ENCODE peak calls at places on chromosomes 13 and 19, in seven cellular contexts. F, B, N, E, C, L and V are unnamed samples.

GRCh38 chr13:26867451-26868067 is 107.0 kb upstream of the GPR12 start:
- DNase-seq in F (no peak), B (peak), N (peak), E (peak), C (peak), L (peak), V (peak)

GRCh38 chr13:106714271-106714670 is 146.3 kb upstream of the ARGLU1 start:
- DNase-seq in F (no peak), B (no peak), N (no peak), E (no peak), C (no peak), L (no peak), V (no peak)

GRCh38 chr19:31127132-31127967 is 221.9 kb downstream of the TSHZ3 start:
- DNase-seq in F (no peak), B (peak), N (peak), E (peak), C (no peak), L (no peak), V (peak)

GRCh38 chr13:52374873-52375411 is 31.0 kb downstream of the THSD1 start:
- DNase-seq in F (no peak), B (no peak), N (peak), E (no peak), C (no peak), L (no peak), V (no peak)

GRCh38 chr19:31304877-31305312 is 44.3 kb downstream of the TSHZ3 start:
- DNase-seq in F (no peak), B (no peak), N (peak), E (peak), C (no peak), L (peak), V (peak)

GRCh38 chr13:50650936-50651638 is 192.4 kb downstream of the DLEU7 start:
- DNase-seq in F (no peak), B (peak), N (peak), E (no peak), C (no peak), L (no peak), V (peak)

GRCh38 chr19:2495651-2496316 is 19.9 kb downstream of the GADD45B start:
- DNase-seq in F (no peak), B (peak), N (peak), E (no peak), C (peak), L (no peak), V (no peak)

GRCh38 chr19:48683349-48683748 is 10.5 kb upstream of the NTN5 start:
- DNase-seq in F (no peak), B (peak), N (peak), E (no peak), C (peak), L (no peak), V (peak)

GRCh38 chr13:95185851-95186250 is 115.4 kb downstream of the ABCC4 start:
- DNase-seq in F (no peak), B (no peak), N (no peak), E (no peak), C (no peak), L (no peak), V (no peak)

GRCh38 chr19:46818812-46819211 is 30.4 kb upstream of the SLC1A5 start:
- DNase-seq in F (no peak), B (peak), N (peak), E (peak), C (peak), L (peak), V (peak)

GRCh38 chr13:37443538-37443937 is 155.0 kb downstream of the POSTN start:
- DNase-seq in F (no peak), B (peak), N (peak), E (no peak), C (no peak), L (no peak), V (peak)

GRCh38 chr19:8846819-8847218 is 14.6 kb downstream of the MBD3L1 start:
- DNase-seq in F (no peak), B (no peak), N (no peak), E (no peak), C (no peak), L (no peak), V (no peak)

GRCh38 chr13:106527806-106528205 is 7.7 kb downstream of the EFNB2 start:
- DNase-seq in F (no peak), B (no peak), N (no peak), E (no peak), C (no peak), L (no peak), V (no peak)

GRCh38 chr19:42286349-42287016 is 15.4 kb upstream of the PRR19 start:
- DNase-seq in F (no peak), B (peak), N (peak), E (peak), C (no peak), L (no peak), V (peak)

GRCh38 chr13:103156346-103156998 is 90.3 kb upstream of the SLC10A2 start:
- DNase-seq in F (no peak), B (no peak), N (no peak), E (no peak), C (no peak), L (no peak), V (peak)

GRCh38 chr13:95463516-95463915 is 89.0 kb upstream of the CLDN10 start:
- DNase-seq in F (no peak), B (peak), N (no peak), E (peak), C (no peak), L (no peak), V (peak)

GRCh38 chr19:28426902-28427232 is 786.1 kb downstream of the UQCRFS1 start:
- DNase-seq in F (no peak), B (peak), N (peak), E (no peak), C (no peak), L (no peak), V (peak)

GRCh38 chr13:111947026-111947810 is 119.7 kb upstream of the SOX1 start:
- DNase-seq in F (no peak), B (no peak), N (no peak), E (no peak), C (no peak), L (no peak), V (no peak)

GRCh38 chr13:113152894-113153809 is 5.3 kb upstream of the PROZ start:
- DNase-seq in F (peak), B (peak), N (no peak), E (no peak), C (peak), L (peak), V (peak)

GRCh38 chr19:10517760-10518443 is 655 bp upstream of the S1PR5 start:
- DNase-seq in F (no peak), B (peak), N (no peak), E (peak), C (no peak), L (peak), V (peak)

GRCh38 chr19:48543121-48543710 is 8.8 kb upstream of the SULT2B1 start:
- DNase-seq in F (peak), B (peak), N (peak), E (no peak), C (no peak), L (peak), V (no peak)

GRCh38 chr13:28337196-28338045 is 157.5 kb downstream of the FLT1 start:
- DNase-seq in F (no peak), B (peak), N (peak), E (peak), C (no peak), L (no peak), V (peak)

DNA sequence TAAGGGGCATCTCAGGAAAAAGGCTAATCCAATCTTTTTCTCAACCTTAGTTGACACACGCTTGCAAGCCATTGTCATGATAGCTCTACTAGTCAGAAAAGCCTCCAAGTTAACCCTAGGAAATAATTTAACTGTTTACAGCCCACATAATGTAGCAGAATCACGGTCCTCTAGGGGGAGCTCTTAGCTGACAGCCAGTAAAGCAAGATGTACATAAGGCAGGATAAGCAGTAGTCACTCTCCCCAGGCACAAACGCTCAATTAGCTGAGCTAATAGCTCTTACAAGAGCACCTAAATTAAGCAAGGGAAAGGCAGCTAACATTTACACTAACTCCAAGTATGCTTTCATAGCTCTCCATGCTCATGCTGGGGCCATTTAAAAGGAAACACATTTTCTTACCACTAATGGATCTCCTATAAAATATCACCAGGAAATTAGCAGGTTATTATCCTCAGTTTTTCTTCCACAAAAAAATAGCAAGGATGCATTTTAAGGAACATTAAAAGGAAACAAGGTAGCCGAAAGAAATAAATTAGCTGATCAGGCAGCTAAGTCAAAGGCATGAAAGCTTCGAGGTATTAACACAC is 33.7 kb upstream of the ZSCAN5A start:
- DNase-seq in F (no peak), B (peak), N (peak), E (peak), C (no peak), L (peak), V (peak)
- TF ChIP-seq CTCF in F (no peak), B (peak), N (peak), E (peak), C (peak), L (peak), V (peak)

DNA sequence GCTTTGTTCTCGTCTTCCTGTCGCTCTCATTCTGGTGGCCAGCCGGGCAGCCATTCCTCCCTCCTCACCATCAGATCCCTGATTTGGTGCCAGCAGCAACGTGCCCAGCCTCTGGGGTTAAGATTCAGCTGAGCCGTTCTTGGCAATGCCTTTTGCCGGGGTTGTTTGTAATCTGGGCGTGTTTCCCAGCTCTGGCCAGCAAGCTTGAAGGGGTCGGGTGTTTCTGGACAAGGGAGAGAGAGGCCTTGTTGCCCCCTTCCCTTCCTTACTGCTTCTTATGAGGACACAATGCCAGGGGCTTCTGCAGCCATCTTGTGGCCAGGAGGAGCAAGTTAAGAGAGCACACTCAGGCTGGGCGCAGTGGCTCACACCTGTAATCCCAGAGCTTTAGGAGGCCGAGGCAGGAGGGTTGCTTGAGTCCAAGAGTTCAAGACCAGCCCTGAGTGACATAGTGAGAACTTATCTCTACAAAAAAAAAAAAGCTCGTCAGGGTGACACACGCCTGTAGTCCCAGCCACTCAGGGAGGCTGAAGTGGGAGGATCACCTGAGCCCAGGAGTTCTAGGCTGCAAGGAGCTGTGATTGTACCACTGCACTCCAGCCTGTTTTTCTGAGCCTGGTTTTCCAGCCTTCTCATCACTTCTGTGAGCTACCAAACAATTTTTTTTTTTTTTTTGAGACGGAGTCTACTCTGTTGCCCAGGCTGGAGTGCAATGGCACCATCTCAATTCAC is 10.7 kb upstream of the CRTC1 start:
- DNase-seq in F (no peak), B (peak), N (peak), E (peak), C (no peak), L (peak), V (peak)
- H3K4me3 ChIP-seq in F (no peak), B (no peak), N (no peak), E (no peak), C (no peak), L (no peak), V (no peak)

GRCh38 chr13:104318121-104318520 is 1251.9 kb upstream of the SLC10A2 start:
- DNase-seq in F (no peak), B (peak), N (peak), E (no peak), C (no peak), L (peak), V (peak)
- TF ChIP-seq CTCF in F (no peak), B (peak), N (no peak), E (no peak), C (no peak), L (no peak), V (peak)

DNA sequence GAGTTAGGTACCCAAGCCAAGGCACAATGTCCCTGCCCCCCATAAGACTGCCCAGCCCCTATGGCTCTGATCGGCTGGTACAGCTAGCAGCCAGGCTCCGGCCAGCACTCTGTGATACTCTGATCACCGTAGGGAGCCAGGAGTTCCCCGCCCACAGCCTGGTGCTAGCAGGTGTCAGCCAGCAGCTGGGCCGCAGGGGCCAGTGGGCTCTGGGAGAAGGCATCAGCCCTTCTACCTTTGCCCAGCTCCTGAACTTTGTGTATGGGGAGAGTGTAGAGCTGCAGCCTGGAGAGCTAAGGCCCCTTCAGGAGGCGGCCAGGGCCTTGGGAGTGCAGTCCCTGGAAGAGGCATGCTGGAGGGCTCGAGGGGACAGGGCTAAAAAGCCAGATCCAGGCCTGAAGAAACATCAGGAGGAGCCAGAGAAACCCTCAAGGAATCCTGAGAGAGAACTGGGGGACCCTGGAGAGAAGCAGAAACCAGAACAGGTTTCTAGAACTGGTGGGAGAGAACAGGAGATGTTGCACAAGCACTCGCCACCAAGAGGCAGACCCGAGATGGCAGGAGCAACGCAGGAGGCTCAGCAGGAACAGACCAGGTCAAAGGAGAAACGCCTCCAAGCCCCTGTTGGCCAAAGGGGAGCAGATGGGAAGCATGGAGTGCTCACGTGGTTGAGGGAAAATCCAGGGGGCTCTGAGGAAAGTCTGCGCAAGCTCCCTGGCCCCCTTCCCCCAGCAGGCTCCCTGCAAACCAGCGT is 3.0 kb upstream of the KMT2B start:
- DNase-seq in F (no peak), B (no peak), N (no peak), E (no peak), C (no peak), L (peak), V (no peak)
- H3K4me3 ChIP-seq in F (no peak), B (no peak), N (no peak), E (no peak), C (no peak), L (no peak), V (no peak)

DNA sequence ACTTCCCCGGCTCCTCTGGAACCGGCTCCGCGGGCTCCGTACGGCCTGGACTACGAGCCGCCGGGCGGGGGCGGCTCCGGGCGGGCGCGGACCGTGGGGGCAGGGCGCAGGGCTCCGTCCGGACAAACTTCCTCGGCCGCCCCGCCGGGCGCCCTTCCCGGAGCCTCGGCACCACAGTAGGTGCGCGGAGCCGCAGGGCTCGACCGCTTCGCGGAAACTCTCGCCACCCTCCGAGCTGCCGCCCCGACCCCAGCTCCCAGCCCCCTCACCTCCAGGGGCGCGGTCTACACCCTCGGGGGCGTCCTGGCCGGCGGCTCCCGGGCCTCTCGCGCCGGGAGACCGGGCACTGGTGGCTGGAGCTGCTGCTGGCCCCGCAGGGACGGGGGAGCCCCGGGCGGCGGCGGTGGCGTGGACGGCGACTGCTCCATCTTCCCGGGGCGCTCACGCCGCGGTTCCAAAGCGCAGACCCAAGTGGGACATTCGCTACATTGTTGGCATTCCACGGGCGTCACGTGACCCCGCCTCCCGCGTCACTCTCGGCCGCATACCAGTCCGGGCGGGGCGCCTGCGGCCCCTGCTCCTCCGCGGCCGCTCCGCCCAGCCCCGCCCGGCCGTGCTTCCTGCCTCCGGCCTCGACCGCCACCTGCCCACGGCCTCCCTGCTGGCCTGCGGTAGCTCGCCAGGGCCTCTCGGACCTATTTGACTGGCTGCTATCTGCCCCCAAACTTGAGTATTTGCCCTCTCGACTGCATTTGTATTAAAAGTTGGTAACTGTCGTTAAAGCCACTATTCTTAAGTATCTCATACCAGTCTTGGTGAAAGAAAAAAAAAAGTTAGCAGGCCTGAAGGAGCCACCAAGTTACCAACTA is at the start of gene LATS2:
- DNase-seq in F (peak), B (peak), N (peak), E (peak), C (peak), L (peak), V (peak)
- TF ChIP-seq CTCF in F (peak), B (no peak), N (peak), E (no peak), C (peak), L (no peak), V (peak)

GRCh38 chr19:1322198-1322981 is 36.7 kb downstream of the EFNA2 start:
- DNase-seq in F (no peak), B (no peak), N (no peak), E (no peak), C (no peak), L (no peak), V (no peak)

GRCh38 chr19:1324249-1324791 is 38.6 kb downstream of the EFNA2 start:
- DNase-seq in F (no peak), B (no peak), N (no peak), E (no peak), C (no peak), L (no peak), V (no peak)

GRCh38 chr19:1324792-1325567 is 39.3 kb downstream of the EFNA2 start:
- DNase-seq in F (no peak), B (peak), N (peak), E (peak), C (peak), L (peak), V (peak)

GRCh38 chr19:1327125-1327524 is 41.5 kb downstream of the EFNA2 start:
- DNase-seq in F (no peak), B (no peak), N (no peak), E (no peak), C (no peak), L (no peak), V (no peak)

GRCh38 chr19:1325568-1326294 is 40.1 kb downstream of the EFNA2 start:
- DNase-seq in F (no peak), B (no peak), N (no peak), E (no peak), C (no peak), L (no peak), V (no peak)
- H3K4me3 ChIP-seq in F (no peak), B (peak), N (peak), E (peak), C (peak), L (no peak), V (peak)

GRCh38 chr19:56217039-56217949 is 15.2 kb downstream of the ZSCAN5C start:
- DNase-seq in F (no peak), B (peak), N (peak), E (peak), C (peak), L (no peak), V (peak)

GRCh38 chr19:56211718-56212117 is 9.6 kb downstream of the ZSCAN5C start:
- DNase-seq in F (no peak), B (no peak), N (no peak), E (no peak), C (no peak), L (no peak), V (no peak)
- TF ChIP-seq CTCF in F (no peak), B (no peak), N (no peak), E (peak), C (no peak), L (no peak), V (no peak)

DNA sequence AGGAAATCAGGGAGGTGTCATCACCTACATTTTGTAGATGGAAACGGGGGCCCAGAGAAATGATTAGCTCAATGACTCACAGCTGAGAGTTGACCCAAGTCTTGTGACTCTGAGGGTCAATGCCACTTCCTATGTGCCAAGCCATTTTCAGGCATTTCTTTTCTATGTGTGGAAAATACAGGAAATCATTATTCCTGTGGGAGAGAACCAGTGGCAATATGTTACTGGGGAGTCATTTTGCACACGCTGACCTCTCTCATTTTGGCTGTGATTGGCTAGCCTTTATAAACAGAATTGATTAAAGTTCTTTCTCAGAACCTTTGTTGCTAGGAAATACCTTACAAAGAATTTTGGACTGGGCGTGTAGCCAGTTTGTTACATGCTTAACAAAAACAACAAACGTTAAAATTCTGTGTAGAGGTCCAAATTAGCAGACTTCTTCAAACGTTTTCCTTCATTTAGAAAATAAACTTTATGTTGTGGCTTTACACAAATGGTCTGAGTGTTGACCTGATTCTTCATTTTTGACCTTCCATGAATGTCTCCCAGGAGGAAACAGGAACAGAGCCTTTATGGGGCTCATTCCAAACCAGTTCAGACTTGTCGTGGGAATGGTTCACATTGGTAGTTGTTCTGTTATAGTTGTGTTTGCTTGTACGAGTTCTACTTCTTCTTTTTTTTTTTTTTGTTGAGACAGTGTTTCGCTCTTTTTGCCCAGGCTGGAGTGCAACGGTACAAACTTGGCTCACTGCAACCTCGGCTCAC is 11.4 kb downstream of the PCCA start:
- DNase-seq in F (no peak), B (peak), N (peak), E (peak), C (peak), L (no peak), V (peak)
- H3K4me3 ChIP-seq in F (no peak), B (no peak), N (no peak), E (no peak), C (no peak), L (no peak), V (peak)